ENCODE peak calls at places on chromosomes 3 and 15, in nine cellular contexts. One of them, this sample, is unnamed.

GRCh38 chr3:157441102-157441622 is 4.5 kb downstream of the PTX3 start:
- DNase-seq in posterior cingulate gyrus: no peak
- DNase-seq in endothelial cell: no peak
- DNase-seq in omental fat pad: no peak
- DNase-seq in PC-9: no peak
- DNase-seq in ureter: no peak
- DNase-seq in hypothalamus: no peak
- DNase-seq in AG20443: no peak
- DNase-seq in fibroblast of lung: no peak
- DNase-seq in this sample: no peak

GRCh38 chr3:194592798-194593752 is 40.1 kb downstream of the TMEM44 start:
- DNase-seq in posterior cingulate gyrus: no peak
- DNase-seq in endothelial cell: no peak
- DNase-seq in omental fat pad: no peak
- DNase-seq in PC-9: peak; percentile 100
- DNase-seq in ureter: peak; percentile 61
- DNase-seq in hypothalamus: no peak
- DNase-seq in AG20443: peak; percentile 95
- DNase-seq in fibroblast of lung: peak; percentile 100
- DNase-seq in this sample: peak; percentile 100

GRCh38 chr3:52034651-52035050 is 21.7 kb downstream of the DUSP7 start:
- DNase-seq in posterior cingulate gyrus: no peak
- DNase-seq in endothelial cell: no peak
- DNase-seq in omental fat pad: no peak
- DNase-seq in PC-9: no peak
- DNase-seq in ureter: no peak
- DNase-seq in hypothalamus: no peak
- DNase-seq in AG20443: no peak
- DNase-seq in fibroblast of lung: no peak
- DNase-seq in this sample: no peak

GRCh38 chr3:113769551-113769950 is 22.7 kb downstream of the ATP6V1A start:
- DNase-seq in posterior cingulate gyrus: no peak
- DNase-seq in endothelial cell: no peak
- DNase-seq in omental fat pad: no peak
- DNase-seq in PC-9: peak; percentile 34
- DNase-seq in ureter: no peak
- DNase-seq in hypothalamus: no peak
- DNase-seq in AG20443: peak; percentile 82
- DNase-seq in fibroblast of lung: peak; percentile 69
- DNase-seq in this sample: no peak

GRCh38 chr3:122893754-122894668 is 99.1 kb downstream of the SLC49A4 start:
- DNase-seq in posterior cingulate gyrus: no peak
- DNase-seq in endothelial cell: no peak
- DNase-seq in omental fat pad: no peak
- DNase-seq in PC-9: peak; percentile 70
- DNase-seq in ureter: no peak
- DNase-seq in hypothalamus: no peak
- DNase-seq in AG20443: peak; percentile 56
- DNase-seq in fibroblast of lung: no peak
- DNase-seq in this sample: no peak

GRCh38 chr3:175743733-175744400 is 884.7 kb downstream of the NAALADL2 start:
- DNase-seq in posterior cingulate gyrus: no peak
- DNase-seq in endothelial cell: no peak
- DNase-seq in omental fat pad: no peak
- DNase-seq in PC-9: peak; percentile 64
- DNase-seq in ureter: no peak
- DNase-seq in hypothalamus: no peak
- DNase-seq in AG20443: peak; percentile 27
- DNase-seq in fibroblast of lung: peak; percentile 88
- DNase-seq in this sample: peak; percentile 13

GRCh38 chr3:54827056-54827687 is 100.7 kb downstream of the LRTM1 start:
- DNase-seq in posterior cingulate gyrus: no peak
- DNase-seq in endothelial cell: no peak
- DNase-seq in omental fat pad: no peak
- DNase-seq in PC-9: no peak
- DNase-seq in ureter: no peak
- DNase-seq in hypothalamus: no peak
- DNase-seq in AG20443: no peak
- DNase-seq in fibroblast of lung: no peak
- DNase-seq in this sample: no peak

GRCh38 chr3:127277591-127277990 is 10.3 kb downstream of the PRR20G start:
- DNase-seq in posterior cingulate gyrus: no peak
- DNase-seq in endothelial cell: no peak
- DNase-seq in omental fat pad: no peak
- DNase-seq in PC-9: no peak
- DNase-seq in ureter: no peak
- DNase-seq in hypothalamus: no peak
- DNase-seq in AG20443: no peak
- DNase-seq in fibroblast of lung: no peak
- DNase-seq in this sample: no peak

GRCh38 chr3:53071882-53072431 is 26.1 kb upstream of the SFMBT1 start:
- DNase-seq in posterior cingulate gyrus: no peak
- DNase-seq in endothelial cell: no peak
- DNase-seq in omental fat pad: no peak
- DNase-seq in PC-9: no peak
- DNase-seq in ureter: no peak
- DNase-seq in hypothalamus: no peak
- DNase-seq in AG20443: no peak
- DNase-seq in fibroblast of lung: no peak
- DNase-seq in this sample: no peak

GRCh38 chr15:80878242-80878866 is 99.2 kb downstream of the CEMIP start:
- DNase-seq in posterior cingulate gyrus: no peak
- DNase-seq in endothelial cell: no peak
- DNase-seq in omental fat pad: no peak
- DNase-seq in PC-9: no peak
- DNase-seq in ureter: no peak
- DNase-seq in hypothalamus: no peak
- DNase-seq in AG20443: no peak
- DNase-seq in fibroblast of lung: no peak
- DNase-seq in this sample: no peak

GRCh38 chr15:59812185-59812870 is 123.2 kb upstream of the BNIP2 start:
- DNase-seq in posterior cingulate gyrus: no peak
- DNase-seq in endothelial cell: no peak
- DNase-seq in omental fat pad: no peak
- DNase-seq in PC-9: no peak
- DNase-seq in ureter: no peak
- DNase-seq in hypothalamus: no peak
- DNase-seq in AG20443: no peak
- DNase-seq in fibroblast of lung: no peak
- DNase-seq in this sample: no peak

GRCh38 chr3:120470870-120471269 is 20.1 kb upstream of the FSTL1 start:
- DNase-seq in posterior cingulate gyrus: no peak
- DNase-seq in endothelial cell: no peak
- DNase-seq in omental fat pad: no peak
- DNase-seq in PC-9: no peak
- DNase-seq in ureter: no peak
- DNase-seq in hypothalamus: no peak
- DNase-seq in AG20443: peak; percentile 25
- DNase-seq in fibroblast of lung: peak; percentile 45
- DNase-seq in this sample: no peak

GRCh38 chr3:194686414-194686815 is 732 bp downstream of the FAM43A start:
- DNase-seq in posterior cingulate gyrus: no peak
- DNase-seq in endothelial cell: no peak
- DNase-seq in omental fat pad: no peak
- DNase-seq in PC-9: no peak
- DNase-seq in ureter: no peak
- DNase-seq in hypothalamus: no peak
- DNase-seq in AG20443: peak; percentile 34
- DNase-seq in fibroblast of lung: no peak
- DNase-seq in this sample: no peak

GRCh38 chr3:179750720-179751328 is 98.0 kb downstream of the USP13 start:
- DNase-seq in posterior cingulate gyrus: no peak
- DNase-seq in endothelial cell: peak; percentile 26
- DNase-seq in omental fat pad: no peak
- DNase-seq in PC-9: no peak
- DNase-seq in ureter: no peak
- DNase-seq in hypothalamus: no peak
- DNase-seq in AG20443: peak; percentile 46
- DNase-seq in fibroblast of lung: peak; percentile 13
- DNase-seq in this sample: peak; percentile 6

GRCh38 chr3:117603097-117603496 is 893.5 kb downstream of the TUSC7 start:
- DNase-seq in posterior cingulate gyrus: no peak
- DNase-seq in endothelial cell: no peak
- DNase-seq in omental fat pad: no peak
- DNase-seq in PC-9: no peak
- DNase-seq in ureter: no peak
- DNase-seq in hypothalamus: no peak
- DNase-seq in AG20443: no peak
- DNase-seq in fibroblast of lung: peak; percentile 27
- DNase-seq in this sample: no peak

GRCh38 chr3:46619845-46620778 is 7.8 kb downstream of the FAM240A start:
- DNase-seq in posterior cingulate gyrus: no peak
- DNase-seq in endothelial cell: no peak
- DNase-seq in omental fat pad: no peak
- DNase-seq in PC-9: no peak
- DNase-seq in ureter: no peak
- DNase-seq in hypothalamus: no peak
- DNase-seq in AG20443: no peak
- DNase-seq in fibroblast of lung: no peak
- DNase-seq in this sample: no peak

GRCh38 chr15:40290540-40291087 is 7.8 kb upstream of the ANKRD63 start:
- DNase-seq in posterior cingulate gyrus: peak; percentile 70
- DNase-seq in endothelial cell: no peak
- DNase-seq in omental fat pad: no peak
- DNase-seq in PC-9: no peak
- DNase-seq in ureter: no peak
- DNase-seq in hypothalamus: no peak
- DNase-seq in AG20443: no peak
- DNase-seq in fibroblast of lung: no peak
- DNase-seq in this sample: no peak

GRCh38 chr3:113223831-113224240 is 12.5 kb downstream of the BOC start:
- DNase-seq in posterior cingulate gyrus: no peak
- DNase-seq in endothelial cell: no peak
- DNase-seq in omental fat pad: no peak
- DNase-seq in PC-9: no peak
- DNase-seq in ureter: no peak
- DNase-seq in hypothalamus: no peak
- DNase-seq in AG20443: peak; percentile 37
- DNase-seq in fibroblast of lung: peak; percentile 25
- DNase-seq in this sample: no peak

GRCh38 chr3:193656445-193656844 is 63.4 kb downstream of the OPA1 start:
- DNase-seq in posterior cingulate gyrus: no peak
- DNase-seq in endothelial cell: no peak
- DNase-seq in omental fat pad: no peak
- DNase-seq in PC-9: no peak
- DNase-seq in ureter: no peak
- DNase-seq in hypothalamus: no peak
- DNase-seq in AG20443: no peak
- DNase-seq in fibroblast of lung: peak; percentile 6
- DNase-seq in this sample: no peak

GRCh38 chr3:141457624-141458236 is 29.1 kb upstream of the RASA2 start:
- DNase-seq in posterior cingulate gyrus: no peak
- DNase-seq in endothelial cell: no peak
- DNase-seq in omental fat pad: no peak
- DNase-seq in PC-9: no peak
- DNase-seq in ureter: no peak
- DNase-seq in hypothalamus: no peak
- DNase-seq in AG20443: peak; percentile 21
- DNase-seq in fibroblast of lung: peak; percentile 59
- DNase-seq in this sample: no peak

GRCh38 chr3:111751961-111752360 is 107.1 kb upstream of the PHLDB2 start:
- DNase-seq in posterior cingulate gyrus: no peak
- DNase-seq in endothelial cell: no peak
- DNase-seq in omental fat pad: no peak
- DNase-seq in PC-9: no peak
- DNase-seq in ureter: no peak
- DNase-seq in hypothalamus: no peak
- DNase-seq in AG20443: peak; percentile 62
- DNase-seq in fibroblast of lung: peak; percentile 93
- DNase-seq in this sample: peak; percentile 57

GRCh38 chr15:23411841-23412240 is 35.2 kb downstream of the GOLGA6L2 start:
- DNase-seq in posterior cingulate gyrus: peak; percentile 15
- DNase-seq in endothelial cell: no peak
- DNase-seq in omental fat pad: no peak
- DNase-seq in PC-9: no peak
- DNase-seq in ureter: no peak
- DNase-seq in hypothalamus: no peak
- DNase-seq in AG20443: no peak
- DNase-seq in fibroblast of lung: no peak
- DNase-seq in this sample: no peak

GRCh38 chr3:156664285-156665178 is 9.9 kb upstream of the TIPARP start:
- DNase-seq in posterior cingulate gyrus: no peak
- DNase-seq in endothelial cell: no peak
- DNase-seq in omental fat pad: no peak
- DNase-seq in PC-9: no peak
- DNase-seq in ureter: no peak
- DNase-seq in hypothalamus: no peak
- DNase-seq in AG20443: no peak
- DNase-seq in fibroblast of lung: no peak
- DNase-seq in this sample: no peak

GRCh38 chr15:42165081-42165480 is 8.6 kb upstream of the PLA2G4F start:
- DNase-seq in posterior cingulate gyrus: no peak
- DNase-seq in endothelial cell: no peak
- DNase-seq in omental fat pad: no peak
- DNase-seq in PC-9: no peak
- DNase-seq in ureter: no peak
- DNase-seq in hypothalamus: no peak
- DNase-seq in AG20443: no peak
- DNase-seq in fibroblast of lung: no peak
- DNase-seq in this sample: no peak

GRCh38 chr3:155281892-155282291 is 11.6 kb downstream of the STRIT1 start:
- DNase-seq in posterior cingulate gyrus: no peak
- DNase-seq in endothelial cell: no peak
- DNase-seq in omental fat pad: no peak
- DNase-seq in PC-9: no peak
- DNase-seq in ureter: no peak
- DNase-seq in hypothalamus: no peak
- DNase-seq in AG20443: no peak
- DNase-seq in fibroblast of lung: peak; percentile 39
- DNase-seq in this sample: peak; percentile 16

GRCh38 chr15:95325763-95326688 is 1004.5 kb upstream of the NR2F2 start:
- DNase-seq in posterior cingulate gyrus: no peak
- DNase-seq in endothelial cell: no peak
- DNase-seq in omental fat pad: no peak
- DNase-seq in PC-9: no peak
- DNase-seq in ureter: no peak
- DNase-seq in hypothalamus: no peak
- DNase-seq in AG20443: no peak
- DNase-seq in fibroblast of lung: peak; percentile 25
- DNase-seq in this sample: no peak

GRCh38 chr3:122793568-122794416 is at the start of gene HSPBAP1:
- DNase-seq in posterior cingulate gyrus: peak; percentile 98
- DNase-seq in endothelial cell: peak; percentile 89
- DNase-seq in omental fat pad: peak; percentile 92
- DNase-seq in PC-9: peak; percentile 91
- DNase-seq in ureter: peak; percentile 92
- DNase-seq in hypothalamus: no peak
- DNase-seq in AG20443: peak; percentile 94
- DNase-seq in fibroblast of lung: peak; percentile 92
- DNase-seq in this sample: peak; percentile 86

GRCh38 chr3:36993326-36994283 is at the start of gene MLH1:
- DNase-seq in posterior cingulate gyrus: peak; percentile 98
- DNase-seq in endothelial cell: peak; percentile 98
- DNase-seq in omental fat pad: peak; percentile 97
- DNase-seq in PC-9: no peak
- DNase-seq in ureter: peak; percentile 100
- DNase-seq in hypothalamus: no peak
- DNase-seq in AG20443: peak; percentile 97
- DNase-seq in fibroblast of lung: peak; percentile 100
- DNase-seq in this sample: peak; percentile 100

GRCh38 chr15:70165811-70166284 is 68.1 kb upstream of the TLE3 start:
- DNase-seq in posterior cingulate gyrus: no peak
- DNase-seq in endothelial cell: no peak
- DNase-seq in omental fat pad: no peak
- DNase-seq in PC-9: no peak
- DNase-seq in ureter: no peak
- DNase-seq in hypothalamus: no peak
- DNase-seq in AG20443: no peak
- DNase-seq in fibroblast of lung: peak; percentile 44
- DNase-seq in this sample: no peak

GRCh38 chr3:40801276-40801675 is 276.5 kb downstream of the ZNF621 start:
- DNase-seq in posterior cingulate gyrus: no peak
- DNase-seq in endothelial cell: no peak
- DNase-seq in omental fat pad: no peak
- DNase-seq in PC-9: no peak
- DNase-seq in ureter: no peak
- DNase-seq in hypothalamus: no peak
- DNase-seq in AG20443: no peak
- DNase-seq in fibroblast of lung: peak; percentile 61
- DNase-seq in this sample: peak; percentile 16

GRCh38 chr15:63362196-63362595 is 19.4 kb downstream of the CA12 start:
- DNase-seq in posterior cingulate gyrus: no peak
- DNase-seq in endothelial cell: no peak
- DNase-seq in omental fat pad: no peak
- DNase-seq in PC-9: no peak
- DNase-seq in ureter: no peak
- DNase-seq in hypothalamus: no peak
- DNase-seq in AG20443: no peak
- DNase-seq in fibroblast of lung: peak; percentile 57
- DNase-seq in this sample: no peak